ENCODE peak calls at places on chromosome 10, in nine cellular contexts. O, I, F, G, T, H, A, L and J are unnamed samples.

GRCh38 chr10:124994573-124995473 is 52.9 kb downstream of the ZRANB1 start:
- DNase-seq in F (no peak), A (no peak), H (no peak), I (no peak), L (no peak), T (no peak), G (no peak), O (no peak), J (no peak)

GRCh38 chr10:131123496-131123895 is 188.0 kb downstream of the TCERG1L start:
- DNase-seq in H (no peak), T (no peak), I (no peak), L (no peak), F (no peak), G (no peak), O (no peak), A (no peak), J (no peak)

GRCh38 chr10:12333382-12334185 is 15.8 kb upstream of the CAMK1D start:
- DNase-seq in O (no peak), F (no peak), A (no peak), I (peak), G (peak), H (peak), T (no peak), L (peak), J (peak)

GRCh38 chr10:103180491-103180890 is 12.6 kb downstream of the NT5C2 start:
- DNase-seq in H (no peak), F (no peak), L (no peak), A (no peak), G (no peak), I (no peak), O (no peak), T (no peak), J (no peak)

GRCh38 chr10:96746503-96746902 is 26.2 kb upstream of the PIK3AP1 start:
- DNase-seq in T (no peak), L (no peak), I (no peak), H (no peak), G (no peak), F (no peak), A (no peak), O (no peak), J (no peak)

GRCh38 chr10:13681095-13681494 is 94.3 kb downstream of the PRPF18 start:
- DNase-seq in L (no peak), F (no peak), A (no peak), T (no peak), I (no peak), H (no peak), O (no peak), G (no peak), J (no peak)

GRCh38 chr10:98815039-98815660 is 368.4 kb upstream of the HPS1 start:
- DNase-seq in O (no peak), A (no peak), I (no peak), H (no peak), G (no peak), L (no peak), T (peak), F (peak), J (no peak)

GRCh38 chr10:62919776-62920175 is 103.6 kb upstream of the EGR2 start:
- DNase-seq in H (peak), F (no peak), L (no peak), O (no peak), A (no peak), T (no peak), G (no peak), I (no peak), J (peak)

GRCh38 chr10:24465124-24465874 is 256.4 kb downstream of the KIAA1217 start:
- DNase-seq in T (no peak), F (no peak), L (no peak), I (peak), O (no peak), H (peak), A (no peak), G (peak), J (peak)

GRCh38 chr10:131648386-131649020 is 252.3 kb upstream of the PPP2R2D start:
- DNase-seq in F (no peak), I (no peak), L (no peak), G (no peak), O (no peak), A (no peak), T (no peak), H (no peak), J (no peak)

GRCh38 chr10:86979296-86979818 is 11.1 kb downstream of the ADIRF start:
- DNase-seq in G (no peak), T (no peak), H (no peak), O (no peak), I (no peak), A (no peak), L (no peak), F (no peak), J (peak)

GRCh38 chr10:122348512-122348911 is 26.0 kb upstream of the PLEKHA1 start:
- DNase-seq in T (peak), O (no peak), A (no peak), F (no peak), H (no peak), L (no peak), I (peak), G (no peak), J (no peak)

GRCh38 chr10:125121003-125121402 is 39.4 kb downstream of the CTBP2 start:
- DNase-seq in G (no peak), F (no peak), H (peak), O (no peak), A (no peak), T (no peak), I (no peak), L (peak), J (no peak)

GRCh38 chr10:70828923-70829322 is 13.2 kb downstream of the SGPL1 start:
- DNase-seq in L (peak), H (no peak), I (no peak), A (no peak), F (no peak), O (no peak), T (no peak), G (no peak), J (no peak)

GRCh38 chr10:131211965-131212619 is 99.4 kb downstream of the TCERG1L start:
- DNase-seq in O (no peak), T (no peak), A (no peak), F (no peak), I (no peak), H (no peak), G (no peak), L (no peak), J (no peak)

GRCh38 chr10:34156781-34157425 is 658.2 kb downstream of the PARD3 start:
- DNase-seq in G (peak), I (peak), H (peak), F (no peak), T (no peak), L (no peak), O (no peak), A (no peak), J (peak)

GRCh38 chr10:80509403-80510161 is 28.1 kb upstream of the SH2D4B start:
- DNase-seq in L (peak), F (no peak), I (peak), T (no peak), H (no peak), G (no peak), A (no peak), O (no peak), J (peak)

GRCh38 chr10:21173964-21174669 is 277.0 kb upstream of the NEBL start:
- DNase-seq in L (peak), H (peak), F (peak), O (no peak), I (peak), G (peak), A (no peak), T (peak), J (peak)

GRCh38 chr10:4249841-4250496 is 465.0 kb upstream of the KLF6 start:
- DNase-seq in H (peak), G (no peak), L (no peak), I (no peak), T (no peak), F (no peak), O (no peak), A (no peak), J (peak)

GRCh38 chr10:51937736-51938135 is 238.3 kb upstream of the CSTF2T start:
- DNase-seq in O (no peak), H (peak), L (no peak), I (peak), F (no peak), A (no peak), T (no peak), G (no peak), J (peak)

GRCh38 chr10:9289811-9290210 is 1235.3 kb downstream of the GATA3 start:
- DNase-seq in G (no peak), O (no peak), L (no peak), F (no peak), A (no peak), H (no peak), T (no peak), I (no peak), J (peak)
- TF ChIP-seq EZH2 in G (no peak), O (no peak), L (no peak), F (no peak), A (no peak), H (no peak), T (no peak), I (no peak), J (no peak)

GRCh38 chr10:36479073-36479472 is 646.3 kb upstream of the ANKRD30A start:
- DNase-seq in L (no peak), F (no peak), A (no peak), T (no peak), G (no peak), H (no peak), I (no peak), O (no peak), J (no peak)
- TF ChIP-seq EZH2 in L (no peak), F (no peak), A (no peak), T (no peak), G (no peak), H (no peak), I (no peak), O (no peak), J (no peak)

GRCh38 chr10:23192396-23192740 is 256 bp downstream of the PTF1A start:
- DNase-seq in I (no peak), A (no peak), H (peak), G (no peak), T (no peak), L (no peak), F (peak), O (no peak), J (no peak)
- TF ChIP-seq EZH2 in I (peak), A (no peak), H (peak), G (peak), T (peak), L (no peak), F (peak), O (no peak), J (no peak)

GRCh38 chr10:45373003-45373782 is 823 bp upstream of the ALOX5 start:
- DNase-seq in L (no peak), T (peak), H (no peak), I (no peak), O (no peak), F (peak), G (peak), A (no peak), J (no peak)

GRCh38 chr10:45372251-45372951 is 1.6 kb upstream of the ALOX5 start:
- DNase-seq in G (no peak), H (no peak), L (no peak), T (no peak), A (no peak), F (no peak), O (no peak), I (no peak), J (no peak)

GRCh38 chr10:45374451-45375052 is 536 bp downstream of the ALOX5 start:
- DNase-seq in O (no peak), L (peak), F (peak), I (peak), T (no peak), G (peak), A (no peak), H (peak), J (peak)

GRCh38 chr10:45375101-45375500 is 1.1 kb downstream of the ALOX5 start:
- DNase-seq in G (no peak), F (no peak), L (no peak), A (no peak), I (no peak), T (no peak), H (no peak), O (no peak), J (no peak)

GRCh38 chr10:45373783-45374450 is at the start of gene ALOX5:
- DNase-seq in O (no peak), H (no peak), T (peak), F (peak), A (no peak), I (no peak), G (peak), L (peak), J (peak)
- TF ChIP-seq EZH2 in O (no peak), H (no peak), T (peak), F (peak), A (no peak), I (peak), G (no peak), L (no peak), J (no peak)

DNA sequence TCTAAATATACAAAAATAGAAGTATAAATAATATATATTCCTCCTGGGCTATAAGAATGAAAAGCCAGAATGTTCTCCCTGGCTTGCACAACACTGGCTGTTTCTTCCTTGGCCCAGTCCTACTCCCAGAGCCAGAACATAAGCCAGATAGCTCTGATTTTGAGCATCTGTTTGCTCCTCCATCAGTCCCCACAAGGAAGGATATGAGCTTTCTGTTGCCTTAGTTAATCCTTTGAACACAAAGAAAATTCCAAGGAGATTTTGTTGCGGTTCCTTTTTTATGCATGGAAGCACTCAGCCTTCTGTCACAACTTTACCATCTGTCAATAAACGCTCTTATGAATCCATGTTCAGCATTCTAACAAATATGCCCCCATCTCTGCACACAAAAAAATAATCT is 361.8 kb downstream of the IPMK start:
- DNase-seq in I (no peak), O (no peak), T (peak), G (no peak), L (no peak), F (no peak), A (no peak), H (no peak), J (no peak)
- TF ChIP-seq EZH2 in I (no peak), O (no peak), T (no peak), G (no peak), L (no peak), F (no peak), A (no peak), H (no peak), J (no peak)

GRCh38 chr10:75431180-75432111 is at the start of gene LRMDA:
- DNase-seq in A (no peak), I (no peak), O (no peak), F (peak), L (no peak), T (peak), H (no peak), G (peak), J (peak)
- TF ChIP-seq EZH2 in A (no peak), I (peak), O (no peak), F (peak), L (no peak), T (peak), H (no peak), G (no peak), J (no peak)

GRCh38 chr10:132781556-132781955 is 4.4 kb downstream of the NKX6-2 start:
- DNase-seq in I (no peak), O (no peak), L (no peak), H (no peak), F (no peak), T (no peak), G (no peak), A (no peak), J (no peak)

GRCh38 chr10:132783865-132784581 is 1.9 kb downstream of the NKX6-2 start:
- DNase-seq in L (no peak), H (no peak), O (no peak), A (no peak), T (peak), I (no peak), G (no peak), F (peak), J (no peak)

GRCh38 chr10:132785433-132786278 is at the start of gene NKX6-2:
- DNase-seq in L (no peak), F (peak), A (no peak), I (peak), T (peak), H (no peak), O (no peak), G (no peak), J (peak)

GRCh38 chr10:132784582-132785432 is 1.1 kb downstream of the NKX6-2 start:
- DNase-seq in F (peak), A (no peak), L (no peak), I (peak), G (no peak), T (peak), O (no peak), H (no peak), J (no peak)

DNA sequence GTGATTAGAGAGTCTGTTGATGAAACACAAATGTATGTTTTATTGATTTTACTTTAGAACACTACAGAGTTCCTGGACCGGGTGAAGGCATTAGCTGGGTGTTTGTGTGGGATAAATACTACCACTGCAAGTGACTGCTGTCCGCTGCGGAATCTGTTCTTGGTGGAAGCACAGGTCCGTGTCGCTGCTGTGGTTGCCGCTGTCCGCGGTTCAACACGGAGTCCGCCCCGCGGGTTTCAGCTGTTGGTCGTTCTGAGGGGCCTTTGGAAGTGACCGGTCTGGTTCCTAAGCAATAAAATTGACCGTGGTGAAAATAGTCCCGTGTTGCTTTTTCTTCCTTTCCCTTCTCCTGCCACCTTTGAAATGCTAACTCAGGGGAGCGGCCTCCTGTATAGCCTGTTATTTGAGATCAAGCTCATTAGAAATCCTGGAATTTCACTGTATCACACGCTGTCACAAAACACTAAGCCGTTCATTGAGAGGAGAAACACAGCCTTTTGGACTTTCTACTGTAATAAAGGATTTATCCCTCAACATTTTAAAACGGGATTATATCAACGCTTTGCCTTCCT is 2.7 kb downstream of the NKX6-2 start:
- DNase-seq in H (no peak), G (no peak), T (peak), I (no peak), O (no peak), A (no peak), F (no peak), L (no peak), J (no peak)
- TF ChIP-seq EZH2 in H (no peak), G (no peak), T (no peak), I (no peak), O (no peak), A (no peak), F (peak), L (no peak), J (no peak)